ENCODE peak calls at places on chromosomes 6 and 20, in four cellular contexts. O, R, J and B are unnamed samples.
A peak's percentile ranks its signal among the peaks of the same experiment; 100 is the strongest.

GRCh38 chr20:47973519-47974233 is 188.4 kb upstream of the SULF2 start:
- DNase-seq in O (peak; percentile 58), J (no peak), R (no peak), B (no peak)

GRCh38 chr6:44696099-44696498 is 308.6 kb downstream of the CDC5L start:
- DNase-seq in R (no peak), J (no peak), O (no peak), B (no peak)

GRCh38 chr6:117502580-117502979 is 20.1 kb downstream of the DCBLD1 start:
- DNase-seq in R (no peak), O (no peak), J (no peak), B (no peak)

GRCh38 chr6:134724653-134725340 is 225.1 kb downstream of the ALDH8A1 start:
- DNase-seq in R (no peak), O (no peak), J (no peak), B (no peak)

GRCh38 chr20:46757754-46758678 is 48.6 kb downstream of the SLC2A10 start:
- DNase-seq in O (no peak), R (peak; percentile 51), J (no peak), B (peak; percentile 53)

GRCh38 chr6:15962449-15962764 is 166.5 kb upstream of the MYLIP start:
- DNase-seq in R (no peak), O (no peak), J (no peak), B (no peak)

GRCh38 chr6:69601132-69601531 is 195.7 kb downstream of the LMBRD1 start:
- DNase-seq in R (no peak), J (no peak), O (no peak), B (no peak)

GRCh38 chr20:1300083-1300840 is 28.7 kb downstream of the SDCBP2 start:
- DNase-seq in R (no peak), O (peak; percentile 48), J (no peak), B (no peak)

GRCh38 chr6:56072856-56073255 is 174.5 kb downstream of the COL21A1 start:
- DNase-seq in O (no peak), R (no peak), J (no peak), B (no peak)

GRCh38 chr6:90105766-90106165 is 190.9 kb downstream of the BACH2 start:
- DNase-seq in J (no peak), R (no peak), O (no peak), B (no peak)

GRCh38 chr6:71139249-71139648 is 149.4 kb upstream of the OGFRL1 start:
- DNase-seq in J (no peak), R (no peak), O (no peak), B (no peak)

GRCh38 chr6:41040101-41040910 is 1.3 kb upstream of the UNC5CL start:
- DNase-seq in J (no peak), R (peak; percentile 66), O (no peak), B (no peak)

GRCh38 chr20:2692036-2692885 is at the start of gene EBF4:
- DNase-seq in J (peak; percentile 80), R (peak; percentile 47), O (peak; percentile 70), B (no peak)

GRCh38 chr20:41645372-41645771 is 27.2 kb upstream of the CHD6 start:
- DNase-seq in J (no peak), R (no peak), O (no peak), B (peak; percentile 69)

GRCh38 chr6:26483727-26484126 is 16.4 kb upstream of the BTN1A1 start:
- DNase-seq in R (no peak), O (no peak), J (no peak), B (no peak)

GRCh38 chr6:49915035-49915434 is 48.7 kb upstream of the CRISP1 start:
- DNase-seq in J (no peak), R (no peak), O (no peak), B (no peak)

GRCh38 chr6:1614767-1615650 is 5.3 kb downstream of the FOXC1 start:
- DNase-seq in R (no peak), O (no peak), J (no peak), B (no peak)

GRCh38 chr6:165805604-165806003 is 142.6 kb upstream of the PDE10A start:
- DNase-seq in R (no peak), J (no peak), O (no peak), B (no peak)

GRCh38 chr20:51487525-51488279 is 54.8 kb downstream of the NFATC2 start:
- DNase-seq in J (no peak), O (peak; percentile 56), R (no peak), B (peak; percentile 35)

GRCh38 chr6:67683960-67684359 is 951.1 kb upstream of the ADGRB3 start:
- DNase-seq in O (no peak), J (no peak), R (no peak), B (no peak)

GRCh38 chr6:44708208-44708607 is 320.7 kb downstream of the CDC5L start:
- DNase-seq in J (no peak), R (no peak), O (no peak), B (no peak)

GRCh38 chr6:82248233-82248735 is 740 bp upstream of the IBTK start:
- DNase-seq in R (peak; percentile 21), J (no peak), O (peak; percentile 78), B (no peak)

GRCh38 chr6:137217801-137218472 is 1.2 kb downstream of the IFNGR1 start:
- DNase-seq in R (peak; percentile 67), J (no peak), O (peak; percentile 70), B (no peak)
- TF ChIP-seq POLR2A in R (peak; percentile 44), J (no peak), O (peak; percentile 17), B (no peak)

GRCh38 chr20:49381558-49382493 is 100.6 kb downstream of the KCNB1 start:
- DNase-seq in O (no peak), R (peak; percentile 61), J (no peak), B (peak; percentile 87)
- TF ChIP-seq POLR2AphosphoS5 in O (no peak), R (peak; percentile 54), J (no peak), B (peak; percentile 35)

DNA sequence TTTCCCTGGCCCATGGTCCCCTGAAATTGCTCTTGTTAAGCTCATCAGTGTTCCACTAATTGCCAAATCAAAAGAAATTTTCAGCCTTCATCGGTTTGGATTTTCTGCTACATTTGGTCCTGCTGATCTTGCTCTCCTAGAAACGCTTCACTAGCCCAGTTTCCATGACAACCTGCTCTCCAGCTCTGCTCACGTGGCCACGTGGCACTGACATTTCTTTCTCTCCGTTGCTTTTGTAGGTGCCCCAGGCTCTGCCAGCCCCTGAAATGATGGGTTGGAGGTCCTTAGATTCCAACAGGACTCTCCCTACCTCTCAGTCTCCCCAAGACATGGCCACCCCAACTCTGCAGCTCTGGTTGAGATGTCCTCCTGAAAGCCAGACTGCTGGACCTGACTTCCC is 45.8 kb upstream of the NNAT start:
- DNase-seq in R (no peak), J (no peak), O (no peak), B (no peak)
- TF ChIP-seq POLR2A in R (no peak), J (no peak), O (no peak), B (no peak)

DNA sequence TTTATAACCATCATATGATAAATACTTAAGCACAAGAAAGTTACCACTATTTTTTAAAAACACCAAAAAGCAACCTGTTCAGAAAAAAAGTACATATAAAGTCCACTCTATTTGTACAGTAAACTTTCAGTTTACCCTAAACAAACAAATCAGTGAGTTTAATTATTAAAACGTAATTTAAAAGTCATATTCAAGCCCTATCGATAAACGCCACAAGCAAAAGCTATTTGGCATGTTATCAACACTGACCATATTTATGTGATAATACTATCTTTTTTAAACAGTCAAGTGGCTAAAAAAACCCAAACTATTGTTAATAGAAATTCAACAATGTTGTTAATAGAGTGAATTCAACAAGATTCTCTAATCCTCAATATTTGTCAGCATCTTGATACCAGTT is 1.9 kb downstream of the KATNA1 start:
- DNase-seq in J (no peak), R (no peak), O (no peak), B (no peak)
- TF ChIP-seq POLR2AphosphoS5 in J (no peak), R (no peak), O (no peak), B (no peak)

DNA sequence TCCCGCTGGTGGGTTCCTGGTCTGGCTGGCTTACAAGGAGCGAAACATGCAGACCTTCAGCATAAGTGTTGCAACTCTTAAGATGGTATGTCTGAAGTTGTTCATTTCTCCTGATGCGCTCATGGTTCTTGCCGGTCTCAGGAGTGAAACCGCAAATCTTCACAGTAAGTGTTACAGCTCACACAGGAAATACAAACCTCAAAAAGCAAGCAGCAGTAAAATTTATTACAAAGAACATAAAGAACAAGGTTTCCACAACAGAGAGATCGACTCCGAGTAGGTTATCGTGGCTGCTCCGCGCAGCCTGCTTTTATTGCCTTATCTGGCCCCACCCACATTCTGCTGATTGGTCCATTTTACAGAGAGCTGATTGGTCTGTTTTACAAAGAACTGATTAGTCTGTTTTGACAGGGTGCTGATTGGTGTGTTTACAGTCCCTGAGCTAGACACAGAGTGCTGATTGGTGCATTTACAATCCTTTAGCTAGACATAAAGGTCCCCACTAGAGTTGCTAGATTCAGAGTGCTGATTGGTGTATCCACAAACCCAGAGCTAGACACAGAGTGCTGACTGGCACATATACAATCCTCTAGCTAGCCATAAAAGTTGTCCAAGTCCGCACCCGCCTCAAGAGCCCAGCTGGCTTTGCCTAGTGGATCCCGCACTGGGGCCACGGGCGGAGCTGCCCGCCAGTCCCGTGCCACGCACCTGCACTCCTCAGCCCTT is 39.2 kb downstream of the TRIM27 start:
- DNase-seq in O (no peak), J (no peak), R (no peak), B (no peak)
- TF ChIP-seq POLR2A in O (no peak), J (no peak), R (no peak), B (no peak)

DNA sequence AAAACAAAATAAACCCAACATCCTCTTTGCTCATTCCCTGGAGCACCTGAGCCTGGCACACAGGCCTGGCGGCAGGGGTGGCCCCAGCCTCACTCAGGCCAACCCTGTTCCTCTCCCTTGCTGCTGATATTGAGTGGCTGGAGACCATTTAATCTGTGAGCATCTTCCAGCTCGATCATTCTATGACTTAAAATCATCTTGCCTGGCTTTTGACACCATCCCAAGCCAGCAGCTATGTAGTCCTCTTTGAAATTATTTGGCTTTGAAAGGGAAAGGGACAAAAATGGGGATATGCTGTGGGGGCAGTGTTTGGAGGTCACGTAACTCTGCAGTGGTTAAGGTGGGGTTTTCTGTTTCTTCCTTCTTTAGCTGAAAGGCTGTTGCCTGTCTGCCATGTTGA is 22.8 kb downstream of the EZR start:
- DNase-seq in J (no peak), O (no peak), R (no peak), B (no peak)
- TF ChIP-seq POLR2AphosphoS5 in J (no peak), O (no peak), R (no peak), B (no peak)

DNA sequence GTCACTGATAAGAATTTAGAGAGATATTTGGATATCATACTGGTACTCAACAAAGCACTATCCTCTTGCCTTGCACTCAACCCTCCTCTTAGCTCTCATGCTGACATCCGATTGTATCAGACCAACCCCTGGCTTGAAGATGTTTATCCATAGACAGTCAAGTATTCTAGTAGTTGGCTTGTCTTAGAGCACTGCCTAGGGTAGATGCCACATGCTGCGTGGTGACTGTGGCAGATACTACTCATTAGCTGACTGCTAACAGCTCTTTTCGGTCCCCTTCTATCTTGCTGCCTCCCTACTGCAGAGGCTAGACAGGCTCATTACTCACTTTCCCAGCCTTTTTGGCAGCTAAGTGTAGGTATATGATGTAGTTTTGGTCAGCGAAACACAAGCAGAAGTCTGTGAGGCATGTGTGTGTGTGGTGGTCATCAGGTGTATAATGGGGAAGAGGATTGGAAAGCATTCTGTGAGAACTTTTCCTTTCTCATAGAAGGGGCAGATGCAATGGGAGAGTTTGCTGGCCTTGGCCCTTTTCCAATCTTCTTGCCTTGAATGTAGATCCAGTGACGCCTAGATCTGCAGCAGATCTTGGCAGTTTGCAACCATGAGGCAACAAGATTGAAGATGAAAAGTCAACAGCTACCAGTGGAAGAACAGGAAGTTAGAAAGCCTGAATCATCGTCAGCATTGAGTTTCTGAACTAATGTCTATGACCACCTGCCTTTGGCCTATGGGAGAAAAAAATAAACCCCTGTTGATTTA is 4.4 kb upstream of the IFNGR1 start:
- DNase-seq in J (no peak), O (no peak), R (no peak), B (peak; percentile 52)
- TF ChIP-seq POLR2A in J (no peak), O (no peak), R (no peak), B (no peak)

GRCh38 chr6:14767176-14767575 is 478.7 kb upstream of the JARID2 start:
- DNase-seq in R (no peak), J (no peak), O (no peak), B (no peak)
- TF ChIP-seq POLR2AphosphoS5 in R (no peak), J (no peak), O (no peak), B (no peak)